ENCODE peak calls at places on chromosomes 7 and 10, in seven cellular contexts. J is GM12891, C is SK-N-SH, H is K562, F is HepG2, N is GM12878, B is H1. Z is an unnamed sample.

GRCh38 chr7:36965625-36966024 is 241.3 kb upstream of the AOAH start:
- DNase-seq in J (no peak), C (no peak), H (no peak), F (no peak), N (no peak), B (no peak), Z (no peak)

GRCh38 chr7:94276046-94276445 is 118.6 kb upstream of the COL1A2 start:
- DNase-seq in J (no peak), C (peak), H (no peak), F (no peak), N (no peak), B (no peak), Z (no peak)

GRCh38 chr10:93384006-93384405 is 98.1 kb downstream of the MYOF start:
- DNase-seq in J (no peak), C (no peak), H (no peak), F (no peak), N (no peak), B (no peak), Z (no peak)

GRCh38 chr10:88731296-88731695 is 25.2 kb downstream of the LIPK start:
- DNase-seq in J (no peak), C (no peak), H (no peak), F (no peak), N (no peak), B (no peak), Z (no peak)

GRCh38 chr10:27911645-27912044 is 87.2 kb downstream of the ODAD2 start:
- DNase-seq in J (no peak), C (no peak), H (no peak), F (no peak), N (no peak), B (no peak), Z (no peak)

GRCh38 chr10:112716924-112717348 is 233.1 kb upstream of the TCF7L2 start:
- DNase-seq in J (no peak), C (no peak), H (no peak), F (peak), N (no peak), B (no peak), Z (no peak)

GRCh38 chr7:81457858-81458522 is 311.9 kb downstream of the HGF start:
- DNase-seq in J (no peak), C (no peak), H (no peak), F (no peak), N (no peak), B (no peak), Z (no peak)

GRCh38 chr10:106925187-106925586 is 239.3 kb downstream of the SORCS1 start:
- DNase-seq in J (no peak), C (no peak), H (no peak), F (no peak), N (no peak), B (no peak), Z (no peak)

GRCh38 chr7:34759477-34760125 is 101.6 kb downstream of the NPSR1 start:
- DNase-seq in J (no peak), C (peak), H (peak), F (peak), N (no peak), B (no peak), Z (no peak)

GRCh38 chr10:86929445-86929844 is 28.0 kb downstream of the MMRN2 start:
- DNase-seq in J (no peak), C (no peak), H (no peak), F (no peak), N (no peak), B (no peak), Z (no peak)
- TF ChIP-seq POLR2AphosphoS5 in J (no peak), C (no peak), H (no peak), F (no peak), N (no peak), B (no peak), Z (no peak)

DNA sequence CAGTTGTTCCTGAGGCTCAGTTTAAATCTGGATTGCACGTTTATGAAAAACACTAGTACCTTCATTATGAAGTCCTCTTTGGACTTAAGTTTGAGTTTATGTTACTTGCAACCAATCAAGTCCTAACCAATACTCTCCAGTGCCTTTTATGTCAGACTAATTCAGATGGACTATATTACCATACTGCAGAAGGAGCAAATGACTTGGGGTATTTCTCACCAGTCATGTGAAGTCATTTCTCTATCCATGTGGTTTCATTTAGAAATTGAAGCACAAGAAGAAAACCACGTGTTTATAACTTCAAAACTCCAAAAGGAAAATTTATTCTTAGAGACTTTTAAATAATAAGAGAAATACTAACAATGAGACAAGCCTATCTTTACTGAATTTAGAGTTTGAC is 201.6 kb downstream of the MBL2 start:
- DNase-seq in J (no peak), C (no peak), H (no peak), F (no peak), N (no peak), B (no peak), Z (no peak)
- TF ChIP-seq TAF1 in J (no peak), C (no peak), H (no peak), F (no peak), N (no peak), B (no peak), Z (no peak)

DNA sequence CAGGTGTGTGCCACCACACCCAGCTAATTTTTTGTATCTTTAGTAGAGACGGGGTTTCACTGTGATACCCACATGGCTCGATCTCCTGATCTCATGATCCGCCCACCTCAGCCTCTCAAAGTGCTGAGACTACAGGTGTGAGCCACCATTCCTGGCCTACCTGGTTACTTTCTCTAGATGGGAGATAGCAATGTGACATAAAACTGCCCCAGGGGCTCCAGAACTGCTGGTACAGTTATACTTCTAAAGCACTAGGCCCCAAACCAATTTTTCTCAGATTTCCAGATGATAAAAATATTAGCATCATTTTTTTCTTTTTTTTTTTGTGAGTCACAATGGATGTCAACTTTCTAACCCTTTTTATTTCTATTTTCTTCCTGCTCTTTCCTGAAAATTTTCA is 27.4 kb downstream of the ITGB8 start:
- DNase-seq in J (no peak), C (no peak), H (no peak), F (no peak), N (no peak), B (no peak), Z (no peak)
- TF ChIP-seq POLR2AphosphoS5 in J (no peak), C (no peak), H (no peak), F (no peak), N (no peak), B (no peak), Z (no peak)

DNA sequence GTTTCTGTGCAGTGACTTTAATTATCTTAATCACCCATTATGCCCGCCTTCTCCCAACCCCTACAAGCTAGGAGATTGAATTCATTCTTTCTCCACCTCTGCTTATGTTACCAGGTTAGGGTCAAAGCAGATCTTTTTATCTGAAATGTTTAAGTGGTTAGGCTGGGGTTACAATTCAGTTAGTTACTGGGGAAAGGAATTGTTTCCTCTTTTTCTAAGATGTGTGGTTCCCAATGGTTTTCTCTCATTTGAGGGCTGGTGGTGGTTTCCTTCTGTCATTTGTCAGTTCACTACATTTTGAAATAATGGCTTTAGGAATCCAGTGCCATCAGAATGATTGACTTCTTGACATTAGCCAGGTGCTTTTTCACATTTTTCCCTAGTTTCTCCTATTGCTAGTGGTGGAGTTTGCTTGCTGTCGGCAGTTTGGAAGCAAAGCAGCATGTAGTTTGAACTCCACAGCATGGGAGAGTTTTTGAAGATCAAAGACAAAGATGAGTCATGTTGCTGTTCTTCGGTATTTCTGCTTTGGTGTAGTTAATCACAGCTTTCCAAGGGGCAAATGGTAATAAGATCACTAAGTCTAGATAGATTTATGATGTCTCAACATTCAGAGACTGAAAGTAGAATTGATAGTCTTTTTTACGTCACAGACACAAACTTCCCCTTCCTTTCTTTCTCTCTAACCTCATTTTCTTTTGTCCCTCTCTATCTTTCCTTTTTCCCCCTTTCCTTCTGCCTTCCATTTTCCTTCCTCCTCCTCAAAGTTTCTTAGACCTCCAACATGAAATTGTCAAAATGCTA is 168.2 kb downstream of the SND1 start:
- DNase-seq in J (no peak), C (no peak), H (peak), F (peak), N (peak), B (no peak), Z (no peak)
- TF ChIP-seq TAF1 in J (no peak), C (no peak), H (no peak), F (no peak), N (no peak), B (no peak), Z (no peak)

GRCh38 chr7:134779741-134780065 is 269 bp downstream of the CALD1 start:
- DNase-seq in J (no peak), C (no peak), H (no peak), F (no peak), N (no peak), B (no peak), Z (no peak)

GRCh38 chr7:134782121-134782623 is 2.7 kb downstream of the CALD1 start:
- DNase-seq in J (no peak), C (no peak), H (no peak), F (no peak), N (peak), B (no peak), Z (no peak)

GRCh38 chr7:134778941-134779740 is at the start of gene CALD1:
- DNase-seq in J (no peak), C (peak), H (no peak), F (peak), N (no peak), B (peak), Z (no peak)

GRCh38 chr7:134781171-134781570 is 1.7 kb downstream of the CALD1 start:
- DNase-seq in J (no peak), C (no peak), H (no peak), F (no peak), N (no peak), B (no peak), Z (no peak)

DNA sequence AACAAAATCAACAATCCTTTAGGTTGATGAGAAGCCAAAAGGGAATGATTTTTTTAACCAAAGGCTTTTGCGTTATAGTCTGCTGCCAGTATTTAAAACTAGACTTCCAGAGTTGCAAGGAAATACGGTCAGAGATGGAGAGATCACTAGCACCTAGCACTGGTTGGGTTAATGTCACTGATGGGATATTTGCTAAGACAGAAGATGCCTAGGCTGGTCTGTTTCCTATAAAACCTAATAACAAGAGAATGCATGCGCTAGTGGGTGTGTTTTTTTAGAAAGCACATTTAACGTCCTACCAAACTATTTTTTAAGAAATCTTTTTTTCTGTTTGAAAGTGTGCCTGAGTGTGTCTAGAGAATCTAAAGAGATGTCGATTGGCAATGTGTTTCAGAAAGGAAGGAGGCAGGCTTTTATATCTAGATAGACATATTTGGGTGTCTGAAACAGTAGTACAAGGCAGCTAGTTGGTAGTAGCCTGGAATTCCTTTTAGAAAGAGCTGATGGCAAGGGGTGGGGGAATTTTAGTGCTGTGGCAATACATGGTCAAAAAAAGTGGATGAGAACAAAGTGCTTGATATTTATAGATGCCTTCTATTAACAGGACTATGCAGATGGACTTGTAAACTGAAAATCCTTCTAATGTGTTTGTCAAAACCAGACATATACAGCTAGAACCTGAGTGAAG is 876 bp downstream of the CALD1 start:
- DNase-seq in J (no peak), C (no peak), H (no peak), F (no peak), N (no peak), B (no peak), Z (no peak)
- TF ChIP-seq POLR2AphosphoS5 in J (no peak), C (no peak), H (no peak), F (no peak), N (no peak), B (no peak), Z (no peak)

GRCh38 chr7:157758468-157759245 is 421.9 kb downstream of the DNAJB6 start:
- DNase-seq in J (no peak), C (no peak), H (no peak), F (no peak), N (no peak), B (no peak), Z (no peak)

GRCh38 chr7:157757776-157758467 is 421.1 kb downstream of the DNAJB6 start:
- DNase-seq in J (no peak), C (no peak), H (no peak), F (no peak), N (no peak), B (no peak), Z (no peak)

GRCh38 chr7:157755741-157756140 is 418.9 kb downstream of the DNAJB6 start:
- DNase-seq in J (no peak), C (no peak), H (no peak), F (no peak), N (no peak), B (no peak), Z (no peak)

GRCh38 chr7:157759246-157759805 is 422.5 kb downstream of the DNAJB6 start:
- DNase-seq in J (no peak), C (no peak), H (no peak), F (no peak), N (no peak), B (no peak), Z (no peak)

GRCh38 chr7:157757211-157757610 is 420.4 kb downstream of the DNAJB6 start:
- DNase-seq in J (no peak), C (no peak), H (no peak), F (no peak), N (no peak), B (no peak), Z (no peak)
- TF ChIP-seq TAF1 in J (no peak), C (no peak), H (no peak), F (no peak), N (no peak), B (no peak), Z (no peak)

GRCh38 chr10:23351914-23352313 is 7.3 kb upstream of the C10orf67 start:
- DNase-seq in J (no peak), C (no peak), H (no peak), F (no peak), N (no peak), B (no peak), Z (no peak)
- TF ChIP-seq POLR2AphosphoS5 in J (no peak), C (no peak), H (no peak), F (no peak), N (no peak), B (no peak), Z (no peak)

GRCh38 chr10:86693721-86694369 is 25.5 kb downstream of the LDB3 start:
- DNase-seq in J (peak), C (peak), H (peak), F (peak), N (no peak), B (no peak), Z (no peak)
- TF ChIP-seq TAF1 in J (no peak), C (no peak), H (no peak), F (no peak), N (no peak), B (no peak), Z (no peak)

Z was measured in GM12892.